ENCODE peak calls at places on chromosomes 13 and 19, in seven cellular contexts. E is neural progenitor cell, Z is fibroblast of lung, D is PC-3, L is astrocyte, H is endothelial cell of umbilical vein, Y is mammary epithelial cell. W is an unnamed sample.

GRCh38 chr19:29872224-29872731 is 60.5 kb downstream of the CCNE1 start:
- DNase-seq in L (peak), Y (no peak), H (no peak), D (no peak), Z (peak), E (peak), W (peak)

GRCh38 chr19:57269515-57270250 is 10.6 kb upstream of the ZNF460 start:
- DNase-seq in D (peak), Z (peak), Y (peak), H (peak), L (peak), E (no peak), W (peak)

GRCh38 chr13:46831588-46832194 is 34.7 kb upstream of the ESD start:
- DNase-seq in E (peak), D (peak), Z (peak), H (peak), Y (peak), L (peak), W (peak)

GRCh38 chr19:18551631-18552030 is 6.0 kb upstream of the KXD1 start:
- DNase-seq in Y (no peak), L (no peak), D (no peak), Z (no peak), H (no peak), E (no peak), W (no peak)

GRCh38 chr13:109919715-109920375 is 133.5 kb upstream of the IRS2 start:
- DNase-seq in L (peak), Z (peak), E (no peak), H (no peak), D (peak), Y (no peak), W (peak)

GRCh38 chr19:35623327-35624010 is 5.4 kb upstream of the RBM42 start:
- DNase-seq in H (no peak), Y (no peak), E (no peak), D (no peak), L (no peak), Z (no peak), W (no peak)

GRCh38 chr13:43493496-43494000 is 293.2 kb downstream of the ENOX1 start:
- DNase-seq in L (no peak), D (no peak), H (no peak), Y (no peak), Z (no peak), E (no peak), W (no peak)

GRCh38 chr19:57559008-57559403 is 657 bp downstream of the ZNF550 start:
- DNase-seq in Y (peak), H (peak), D (peak), E (peak), L (no peak), Z (peak), W (peak)

GRCh38 chr19:601310-601709 is 11.6 kb downstream of the HCN2 start:
- DNase-seq in E (no peak), H (no peak), D (no peak), Y (no peak), Z (no peak), L (no peak), W (no peak)

GRCh38 chr13:75052616-75053015 is 429.4 kb downstream of the TBC1D4 start:
- DNase-seq in Z (no peak), Y (no peak), H (no peak), L (no peak), E (no peak), D (no peak), W (no peak)

GRCh38 chr19:8506402-8506957 is 4.0 kb upstream of the PRAM1 start:
- DNase-seq in D (peak), E (peak), L (no peak), Z (no peak), Y (no peak), H (no peak), W (no peak)

GRCh38 chr19:4454621-4454951 is 3.0 kb downstream of the UBXN6 start:
- DNase-seq in L (no peak), D (no peak), H (no peak), E (no peak), Y (no peak), Z (no peak), W (no peak)

GRCh38 chr19:21022996-21023395 is 2.5 kb downstream of the ZNF430 start:
- DNase-seq in L (peak), Z (peak), E (no peak), H (no peak), Y (peak), D (peak), W (peak)

DNA sequence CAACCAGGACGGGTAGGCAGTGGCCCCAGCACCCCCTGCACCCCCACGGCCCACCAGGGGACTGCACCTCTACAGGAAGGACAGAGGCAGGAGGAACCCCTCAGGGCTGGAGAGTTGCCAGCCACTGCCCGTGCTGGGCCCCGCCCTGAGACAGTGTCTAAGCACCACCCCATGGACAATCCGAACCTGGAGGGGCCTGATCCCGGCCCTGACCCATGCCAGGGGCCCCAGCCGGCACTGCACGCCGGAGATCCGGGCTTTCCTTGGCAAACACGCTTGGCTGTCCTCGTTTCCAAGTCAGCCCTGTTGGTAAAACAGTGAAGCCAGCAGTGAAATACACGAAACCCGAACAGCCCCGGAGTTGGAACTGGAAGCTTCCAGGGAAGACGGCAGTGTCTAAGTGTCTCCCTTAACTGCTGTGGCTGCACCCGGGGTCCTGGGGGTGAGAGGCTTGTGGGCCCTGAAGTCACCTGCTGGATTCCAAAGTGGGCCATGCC is 31.1 kb downstream of the RASA3 start:
- DNase-seq in H (no peak), Y (no peak), D (no peak), Z (peak), E (no peak), L (no peak), W (peak)
- H3K9ac ChIP-seq in H (no peak), Y (no peak), D (no peak), Z (peak), E (no peak), L (no peak), W (no peak)

DNA sequence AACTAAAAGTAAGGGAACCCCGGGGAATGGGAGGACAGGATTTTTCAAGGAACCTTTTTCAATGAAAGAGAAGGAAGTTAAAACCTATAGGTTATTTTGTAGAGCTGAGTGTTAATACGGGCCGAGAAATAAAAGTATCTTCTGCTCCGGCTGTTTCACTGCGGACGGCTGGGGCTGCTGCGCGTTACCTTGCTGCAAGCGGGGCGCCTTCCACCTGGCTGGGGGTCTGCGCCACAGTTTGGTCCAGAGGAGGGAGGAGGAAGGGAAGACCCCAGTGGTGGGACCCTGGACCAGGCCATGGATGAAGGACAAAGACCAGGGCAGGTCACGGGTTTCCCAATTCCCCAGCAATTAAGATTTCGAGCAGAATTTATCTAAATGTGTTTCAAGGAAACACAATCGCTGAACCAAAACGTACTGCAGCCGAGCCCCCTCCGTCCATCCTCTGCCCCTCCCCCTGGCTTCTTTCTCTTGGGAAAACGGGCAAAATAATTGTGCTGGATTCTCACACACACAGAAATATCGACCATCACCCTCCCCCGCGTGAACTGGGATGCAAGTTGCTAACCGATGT is 2.9 kb downstream of the SOX1 start:
- DNase-seq in H (no peak), Z (no peak), Y (no peak), L (no peak), E (peak), D (no peak), W (no peak)
- TF ChIP-seq EZH2 in H (no peak), Z (peak), Y (no peak), L (peak), E (peak), D (no peak), W (no peak)

DNA sequence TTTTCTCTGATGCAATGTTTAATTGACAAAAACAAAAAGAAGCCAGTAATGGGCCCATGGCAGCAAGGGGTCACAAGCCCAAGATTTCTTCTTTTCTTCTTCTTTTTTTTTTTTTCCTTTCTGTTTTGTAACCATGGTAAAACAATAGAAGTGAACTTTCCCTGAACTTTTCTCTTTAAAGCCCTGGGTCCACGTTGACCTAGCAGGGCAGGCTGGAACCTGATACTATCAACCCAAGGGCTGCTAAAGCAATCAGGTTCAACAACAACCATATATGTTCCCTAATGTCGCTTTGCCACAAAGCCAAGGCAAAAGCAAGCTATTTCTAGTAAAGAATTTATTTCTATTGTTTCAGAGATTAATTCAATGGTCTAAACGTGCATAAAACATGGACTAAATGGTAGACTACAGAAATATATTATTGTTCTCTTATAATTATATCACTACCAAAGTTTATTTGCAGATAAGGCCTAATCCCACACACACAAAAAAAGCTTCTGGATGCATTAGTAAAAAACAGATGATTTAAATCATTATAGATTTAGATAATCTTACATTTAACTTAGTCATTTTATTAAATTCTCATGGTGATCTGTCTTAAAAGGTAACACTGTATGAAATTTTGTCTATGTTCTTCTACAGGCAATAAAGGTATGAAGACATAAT is 153.9 kb downstream of the DACH1 start:
- DNase-seq in H (peak), D (no peak), Z (peak), L (no peak), Y (no peak), E (peak), W (no peak)
- H3K27ac ChIP-seq in H (no peak), D (no peak), Z (no peak), L (no peak), Y (no peak), E (no peak), W (no peak)

DNA sequence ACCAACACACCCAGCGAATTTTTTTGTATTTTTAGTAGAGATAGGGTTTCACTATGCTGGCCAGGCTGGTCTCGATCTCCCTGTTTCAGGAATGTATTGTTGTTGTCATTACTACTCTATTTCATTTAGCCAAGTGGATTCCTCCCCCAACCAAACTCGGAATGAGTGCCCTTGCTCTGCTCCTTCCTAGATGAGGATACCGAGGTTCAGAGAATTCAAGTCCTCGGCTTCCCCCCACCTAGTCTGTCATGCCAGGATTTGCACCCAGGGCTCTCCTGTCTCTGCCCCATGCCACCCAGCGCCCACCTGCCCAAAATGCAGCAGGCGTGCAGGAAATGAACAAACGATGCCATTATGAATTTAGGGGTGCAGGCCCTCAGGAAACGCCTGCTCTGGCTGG is 3.5 kb upstream of the SPACA4 start:
- DNase-seq in H (no peak), E (no peak), D (no peak), L (no peak), Z (no peak), Y (no peak), W (no peak)
- H3K9ac ChIP-seq in H (no peak), E (no peak), D (no peak), L (no peak), Z (no peak), Y (no peak), W (no peak)

W was measured in GM23248.